ENCODE peak calls at places on chromosomes 16 and 17, in four cellular contexts. One of them, this sample, is unnamed.

GRCh38 chr16:56372013-56372634 is 53.2 kb downstream of the AMFR start:
- DNase-seq in Calu3: no peak
- DNase-seq in cardiac fibroblast: no peak
- DNase-seq in HEK293T: no peak
- DNase-seq in this sample: no peak

GRCh38 chr16:83973077-83973476 is 5.0 kb downstream of the NECAB2 start:
- DNase-seq in Calu3: no peak
- DNase-seq in HEK293T: no peak
- DNase-seq in cardiac fibroblast: no peak
- DNase-seq in this sample: no peak

GRCh38 chr17:42695500-42695899 is 13.2 kb downstream of the CNTNAP1 start:
- DNase-seq in cardiac fibroblast: no peak
- DNase-seq in HEK293T: no peak
- DNase-seq in Calu3: no peak
- DNase-seq in this sample: no peak

GRCh38 chr17:16407911-16408588 is 7.3 kb upstream of the TRPV2 start:
- DNase-seq in HEK293T: no peak
- DNase-seq in cardiac fibroblast: peak
- DNase-seq in Calu3: peak
- DNase-seq in this sample: peak

GRCh38 chr17:44360826-44361225 is 2.8 kb downstream of the FAM171A2 start:
- DNase-seq in Calu3: no peak
- DNase-seq in HEK293T: no peak
- DNase-seq in cardiac fibroblast: peak
- DNase-seq in this sample: no peak

GRCh38 chr16:10562361-10562899 is 18.0 kb downstream of the EMP2 start:
- DNase-seq in Calu3: no peak
- DNase-seq in HEK293T: no peak
- DNase-seq in cardiac fibroblast: no peak
- DNase-seq in this sample: no peak

GRCh38 chr16:89281189-89281577 is 63.7 kb downstream of the ZNF778 start:
- DNase-seq in cardiac fibroblast: no peak
- DNase-seq in Calu3: no peak
- DNase-seq in HEK293T: no peak
- DNase-seq in this sample: no peak

GRCh38 chr17:22268912-22269220 is 576.5 kb downstream of the KCNJ18 start:
- DNase-seq in cardiac fibroblast: no peak
- DNase-seq in Calu3: no peak
- DNase-seq in HEK293T: no peak
- DNase-seq in this sample: no peak

GRCh38 chr17:78532922-78533640 is 44.1 kb downstream of the DNAH17 start:
- DNase-seq in cardiac fibroblast: peak
- DNase-seq in Calu3: peak
- DNase-seq in HEK293T: no peak
- DNase-seq in this sample: peak

GRCh38 chr17:7213895-7214299 is 5.7 kb downstream of the DLG4 start:
- DNase-seq in Calu3: no peak
- DNase-seq in HEK293T: peak
- DNase-seq in cardiac fibroblast: peak
- DNase-seq in this sample: peak

GRCh38 chr17:79788989-79789942 is 7.6 kb downstream of the CBX8 start:
- DNase-seq in HEK293T: no peak
- DNase-seq in Calu3: no peak
- DNase-seq in cardiac fibroblast: no peak
- DNase-seq in this sample: no peak

GRCh38 chr17:82372591-82373452 is 1.3 kb downstream of the UTS2R start:
- DNase-seq in HEK293T: no peak
- DNase-seq in Calu3: no peak
- DNase-seq in cardiac fibroblast: no peak
- DNase-seq in this sample: no peak

GRCh38 chr17:71184716-71185115 is 936.1 kb upstream of the SOX9 start:
- DNase-seq in HEK293T: no peak
- DNase-seq in cardiac fibroblast: no peak
- DNase-seq in Calu3: no peak
- DNase-seq in this sample: no peak

This sample was measured in endothelial cell of umbilical vein.